ENCODE peak calls at places on chromosomes 6 and 20, in seven cellular contexts. A, V, B, C, P, X and F are unnamed samples. For H3K36me3, the result is how much of the 10 kb centered on the place peaks cover.

GRCh38 chr6:39891976-39892375 is 42.3 kb downstream of the MOCS1 start:
- DNase-seq in A (no peak), V (no peak), B (no peak), C (no peak), P (no peak), X (no peak), F (no peak)

GRCh38 chr6:124783344-124783743 is 178.9 kb upstream of the RNF217 start:
- DNase-seq in A (no peak), V (no peak), B (no peak), C (no peak), P (no peak), X (no peak), F (no peak)

GRCh38 chr20:44704551-44704971 is 10.6 kb upstream of the CCN5 start:
- DNase-seq in A (no peak), V (no peak), B (no peak), C (no peak), P (no peak), X (no peak), F (peak)

GRCh38 chr6:111027219-111027618 is 45.4 kb downstream of the RPF2 start:
- DNase-seq in A (no peak), V (no peak), B (no peak), C (no peak), P (no peak), X (no peak), F (no peak)

GRCh38 chr6:108581237-108581931 is 20.7 kb downstream of the FOXO3 start:
- DNase-seq in A (peak), V (peak), B (peak), C (no peak), P (no peak), X (peak), F (peak)

GRCh38 chr6:24520929-24521546 is 26.3 kb downstream of the ALDH5A1 start:
- DNase-seq in A (no peak), V (peak), B (peak), C (no peak), P (peak), X (peak), F (no peak)

GRCh38 chr20:54228841-54229240 is 21.0 kb downstream of the PFDN4 start:
- DNase-seq in A (no peak), V (no peak), B (no peak), C (no peak), P (no peak), X (no peak), F (no peak)

GRCh38 chr6:37535701-37536461 is 36.2 kb upstream of the CCDC167 start:
- DNase-seq in A (no peak), V (peak), B (no peak), C (no peak), P (peak), X (peak), F (no peak)

GRCh38 chr20:58710481-58711265 is 18.1 kb downstream of the NPEPL1 start:
- DNase-seq in A (peak), V (peak), B (peak), C (no peak), P (no peak), X (peak), F (peak)

GRCh38 chr6:27795697-27796494 is 116.3 kb downstream of the OR2B2 start:
- DNase-seq in A (peak), V (peak), B (peak), C (no peak), P (peak), X (peak), F (no peak)

GRCh38 chr6:133132583-133132982 is 108.6 kb upstream of the EYA4 start:
- DNase-seq in A (no peak), V (no peak), B (no peak), C (no peak), P (peak), X (peak), F (no peak)

GRCh38 chr6:106534564-106534982 is 94.7 kb downstream of the RTN4IP1 start:
- DNase-seq in A (no peak), V (no peak), B (no peak), C (no peak), P (no peak), X (no peak), F (no peak)

GRCh38 chr6:103404799-103405198 is 1454.9 kb downstream of the HACE1 start:
- DNase-seq in A (no peak), V (no peak), B (no peak), C (no peak), P (no peak), X (no peak), F (no peak)

GRCh38 chr20:56195946-56196345 is 52.6 kb upstream of the MC3R start:
- DNase-seq in A (no peak), V (no peak), B (no peak), C (no peak), P (no peak), X (no peak), F (no peak)

GRCh38 chr6:158646023-158646888 is 1.7 kb upstream of the DYNLT1 start:
- DNase-seq in A (no peak), V (peak), B (no peak), C (no peak), P (no peak), X (no peak), F (no peak)

GRCh38 chr20:53513489-53514298 is 79.9 kb downstream of the ZNF217 start:
- DNase-seq in A (no peak), V (peak), B (no peak), C (no peak), P (no peak), X (no peak), F (no peak)

GRCh38 chr6:11876934-11877433 is 98.4 kb upstream of the ADTRP start:
- DNase-seq in A (no peak), V (no peak), B (no peak), C (no peak), P (no peak), X (no peak), F (no peak)

GRCh38 chr6:5135783-5136376 is 50.7 kb downstream of the PPP1R3G start:
- DNase-seq in A (peak), V (no peak), B (no peak), C (no peak), P (no peak), X (peak), F (no peak)

GRCh38 chr6:27091661-27092315 is 155.7 kb upstream of the PRSS16 start:
- DNase-seq in A (no peak), V (peak), B (no peak), C (no peak), P (peak), X (peak), F (no peak)

GRCh38 chr6:20688710-20689500 is 154.6 kb downstream of the CDKAL1 start:
- DNase-seq in A (no peak), V (no peak), B (no peak), C (no peak), P (no peak), X (no peak), F (no peak)

GRCh38 chr20:25549866-25550477 is 35.4 kb downstream of the NINL start:
- DNase-seq in A (no peak), V (no peak), B (no peak), C (no peak), P (no peak), X (no peak), F (no peak)

GRCh38 chr20:8722277-8722928 is 346.5 kb upstream of the PLCB4 start:
- DNase-seq in A (peak), V (peak), B (no peak), C (no peak), P (peak), X (peak), F (no peak)

GRCh38 chr20:17947474-17947815 is 21.1 kb downstream of the SNX5 start:
- DNase-seq in A (no peak), V (no peak), B (no peak), C (no peak), P (no peak), X (no peak), F (no peak)
- H3K36me3 ChIP-seq in A (half or more), V (under half), B (half or more), C (under half), P (half or more), X (half or more), F (half or more)

DNA sequence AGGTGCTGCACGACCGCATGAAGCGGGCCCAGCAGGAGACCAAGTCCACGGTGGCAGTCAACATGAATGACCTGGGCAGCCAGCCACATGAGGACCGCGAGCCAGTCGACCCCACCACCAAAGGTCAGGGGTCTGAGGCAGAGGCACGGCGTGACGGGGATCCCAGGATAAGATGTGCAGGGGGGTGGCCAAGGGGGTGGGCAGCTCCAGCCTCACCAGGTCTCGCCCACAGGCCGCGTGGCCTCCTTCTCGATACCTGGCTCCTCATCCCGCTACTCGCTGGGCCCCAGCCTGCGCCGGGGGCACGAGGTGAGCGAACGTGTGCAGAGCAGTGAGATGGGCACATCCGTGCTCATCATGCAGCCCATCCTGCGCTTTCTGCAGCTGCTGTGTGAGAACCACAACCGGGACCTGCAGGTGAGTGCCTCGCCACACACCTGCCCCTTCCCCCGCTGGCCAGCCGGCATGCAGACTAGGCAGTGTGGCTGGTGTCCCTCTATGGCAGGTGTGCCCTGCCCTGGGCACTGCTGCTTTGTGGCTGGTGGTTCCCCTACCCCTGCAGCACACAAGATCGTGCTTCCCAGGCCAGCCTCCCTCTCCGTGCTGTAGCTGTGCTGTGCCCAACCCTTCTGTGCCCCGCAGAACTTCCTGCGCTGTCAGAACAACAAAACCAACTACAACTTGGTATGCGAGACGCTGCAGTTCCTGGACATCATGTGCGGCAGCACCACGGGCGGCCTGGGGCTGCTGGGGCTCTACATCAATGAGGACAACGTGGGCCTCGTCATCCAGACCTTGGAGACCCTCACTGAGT is 25.9 kb downstream of the UQCC2 start:
- DNase-seq in A (no peak), V (no peak), B (no peak), C (no peak), P (no peak), X (peak), F (no peak)
- H3K36me3 ChIP-seq in A (half or more), V (under half), B (under half), C (under half), P (under half), X (under half), F (half or more)

DNA sequence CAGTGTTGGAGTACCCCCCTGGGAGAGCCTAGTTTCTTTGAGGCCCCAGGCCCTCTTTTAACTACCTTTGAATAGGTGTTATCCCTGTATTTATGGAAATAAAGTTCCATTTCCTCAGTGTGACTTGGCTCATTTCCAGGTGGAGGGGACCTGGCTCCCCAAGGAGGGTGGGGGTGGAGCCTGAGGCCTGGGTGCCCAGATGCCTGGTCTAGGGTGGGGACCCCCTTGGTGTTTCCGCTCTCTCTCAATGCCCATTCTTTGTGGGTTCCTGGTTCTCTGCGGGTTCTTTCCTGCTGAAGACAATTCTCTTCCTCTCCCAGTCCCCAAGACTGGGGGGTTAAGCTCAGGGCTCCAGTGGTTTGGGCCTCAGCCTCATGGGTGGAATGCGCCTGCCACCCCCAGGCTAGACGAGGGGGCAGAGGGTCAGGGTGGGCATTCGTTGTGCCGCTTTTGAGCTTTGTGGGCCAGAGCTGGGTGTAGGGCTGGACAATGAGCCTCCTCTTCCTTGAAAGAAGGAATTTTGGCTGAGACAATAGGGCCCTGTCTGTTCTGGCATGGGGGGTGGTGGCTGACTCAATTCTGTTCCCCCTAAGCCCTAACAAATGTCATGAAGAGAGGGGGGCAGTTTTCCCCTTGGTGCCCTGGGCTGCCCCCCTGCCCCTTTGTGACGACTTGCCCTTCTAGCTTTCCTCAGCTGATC is 686 bp upstream of the EGFL8 start:
- DNase-seq in A (no peak), V (no peak), B (no peak), C (no peak), P (no peak), X (no peak), F (no peak)
- H3K36me3 ChIP-seq in A (half or more), V (under half), B (under half), C (under half), P (under half), X (under half), F (half or more)

DNA sequence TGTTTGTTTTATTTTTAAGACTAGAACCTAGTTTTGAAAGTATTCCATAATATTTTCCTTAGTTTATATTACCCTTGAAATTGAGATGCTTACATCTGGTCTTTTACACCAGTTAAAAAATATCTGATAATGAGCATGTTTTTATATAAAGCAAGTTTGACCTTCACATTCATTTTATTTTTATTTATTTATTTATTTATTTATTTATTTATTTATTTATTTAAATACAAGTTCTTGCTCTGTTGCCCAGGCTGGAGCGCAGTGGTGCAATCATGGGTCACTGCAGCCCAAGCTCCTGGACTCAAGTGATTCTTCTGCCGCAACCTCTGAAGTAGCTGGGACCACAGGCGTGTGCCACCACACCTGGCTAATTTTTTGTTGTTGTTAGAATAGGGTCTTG is 52.8 kb upstream of the ADIG start:
- DNase-seq in A (no peak), V (no peak), B (no peak), C (no peak), P (no peak), X (no peak), F (no peak)
- H3K36me3 ChIP-seq in A (half or more), V (under half), B (under half), C (under half), P (under half), X (half or more), F (half or more)

GRCh38 chr6:165819394-165819793 is 156.4 kb upstream of the PDE10A start:
- DNase-seq in A (no peak), V (no peak), B (no peak), C (no peak), P (no peak), X (no peak), F (no peak)
- H3K36me3 ChIP-seq in A (under half), V (under half), B (under half), C (under half), P (under half), X (under half), F (under half)

GRCh38 chr6:44232676-44233559 is 9.5 kb downstream of the SLC29A1 start:
- DNase-seq in A (no peak), V (no peak), B (no peak), C (no peak), P (no peak), X (no peak), F (no peak)
- H3K36me3 ChIP-seq in A (under half), V (under half), B (under half), C (under half), P (under half), X (under half), F (under half)

GRCh38 chr6:149468179-149468578 is 16.6 kb downstream of the ZC3H12D start:
- DNase-seq in A (no peak), V (no peak), B (no peak), C (no peak), P (no peak), X (no peak), F (no peak)

GRCh38 chr6:149470948-149471347 is 13.9 kb downstream of the ZC3H12D start:
- DNase-seq in A (no peak), V (no peak), B (no peak), C (no peak), P (no peak), X (no peak), F (no peak)

GRCh38 chr6:149464411-149464810 is 20.4 kb downstream of the ZC3H12D start:
- DNase-seq in A (no peak), V (no peak), B (no peak), C (no peak), P (no peak), X (no peak), F (no peak)

GRCh38 chr6:149463781-149464180 is 21.0 kb downstream of the ZC3H12D start:
- DNase-seq in A (no peak), V (no peak), B (no peak), C (no peak), P (no peak), X (no peak), F (no peak)

GRCh38 chr6:149467265-149467664 is 17.5 kb downstream of the ZC3H12D start:
- DNase-seq in A (no peak), V (no peak), B (no peak), C (no peak), P (no peak), X (no peak), F (no peak)
- H3K36me3 ChIP-seq in A (under half), V (under half), B (under half), C (under half), P (under half), X (under half), F (under half)

GRCh38 chr6:43045371-43045930 is 8.2 kb downstream of the CUL7 start:
- DNase-seq in A (no peak), V (no peak), B (no peak), C (no peak), P (no peak), X (no peak), F (no peak)
- H3K36me3 ChIP-seq in A (half or more), V (under half), B (under half), C (under half), P (half or more), X (half or more), F (under half)